ENCODE peak calls at places on chromosomes 13 and 19, in nine cellular contexts. Z is brain microvascular endothelial cell, W is AG09309, N is AG10803, S is omental fat pad, L is natural killer cell, F is OCI-LY7, E is lower lobe of right lung, K is ovary. H is an unnamed sample.

GRCh38 chr13:36158606-36159005 is 27.4 kb upstream of the DCLK1 start:
- DNase-seq in Z (no peak), W (no peak), N (no peak), S (no peak), L (no peak), F (no peak), E (no peak), K (no peak), H (no peak)

GRCh38 chr19:16316506-16316882 is 8.1 kb upstream of the KLF2 start:
- DNase-seq in Z (peak; percentile 52), W (no peak), N (no peak), S (no peak), L (no peak), F (peak; percentile 39), E (no peak), K (no peak), H (no peak)

GRCh38 chr13:21326155-21327030 is 132.7 kb downstream of the ZDHHC20 start:
- DNase-seq in Z (peak; percentile 18), W (peak; percentile 29), N (peak; percentile 61), S (no peak), L (no peak), F (no peak), E (no peak), K (peak; percentile 44), H (no peak)

GRCh38 chr19:15540435-15540834 is 32.1 kb downstream of the CYP4F22 start:
- DNase-seq in Z (no peak), W (no peak), N (no peak), S (no peak), L (no peak), F (no peak), E (no peak), K (no peak), H (no peak)

GRCh38 chr13:44577236-44578063 is 1.3 kb upstream of the TSC22D1 start:
- DNase-seq in Z (peak; percentile 95), W (peak; percentile 82), N (peak; percentile 95), S (peak; percentile 77), L (peak; percentile 91), F (peak; percentile 93), E (peak; percentile 98), K (peak; percentile 98), H (peak; percentile 91)

GRCh38 chr13:46975173-46975572 is 78.3 kb upstream of the HTR2A start:
- DNase-seq in Z (no peak), W (no peak), N (no peak), S (no peak), L (no peak), F (peak; percentile 39), E (no peak), K (no peak), H (no peak)

GRCh38 chr13:23380534-23380933 is 53.0 kb downstream of the SACS start:
- DNase-seq in Z (no peak), W (no peak), N (peak; percentile 62), S (no peak), L (no peak), F (no peak), E (no peak), K (no peak), H (no peak)

GRCh38 chr13:112782433-112783010 is 92.7 kb downstream of the ATP11A start:
- DNase-seq in Z (no peak), W (no peak), N (no peak), S (no peak), L (no peak), F (no peak), E (peak; percentile 44), K (peak; percentile 36), H (no peak)

DNA sequence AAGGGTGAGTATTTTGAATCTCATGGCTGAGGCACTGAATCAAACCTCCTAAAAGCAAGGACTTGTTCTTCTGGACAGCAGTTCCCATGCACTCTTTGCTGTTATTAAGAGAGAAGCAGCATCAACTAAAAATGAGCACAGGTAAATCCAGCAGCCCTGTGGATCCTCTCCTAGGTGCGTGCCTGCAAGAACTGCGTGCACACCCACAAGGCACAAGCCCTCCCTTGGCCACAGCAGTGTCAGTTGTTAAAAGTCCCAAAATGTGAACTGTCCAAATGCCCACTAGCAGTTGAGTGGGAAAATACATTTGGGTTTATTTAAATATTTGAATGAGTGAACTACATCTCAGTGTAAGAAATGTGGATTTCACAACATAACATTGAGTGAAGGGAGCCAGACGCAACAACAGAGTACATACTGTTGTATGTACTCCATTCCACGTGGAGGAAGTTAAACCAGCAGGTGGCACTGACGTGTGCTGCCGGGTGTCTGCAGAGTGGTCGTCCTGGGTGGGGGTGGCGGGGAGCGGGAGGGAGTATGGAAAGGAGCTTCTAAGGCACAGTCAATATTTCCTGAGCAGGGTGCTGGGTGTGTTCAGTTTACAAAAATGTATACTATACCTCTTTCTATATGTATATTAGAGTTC is 266.4 kb downstream of the NALCN start:
- DNase-seq in Z (peak; percentile 45), W (no peak), N (peak; percentile 77), S (no peak), L (no peak), F (no peak), E (no peak), K (no peak), H (no peak)
- TF ChIP-seq CTCF in Z (peak; percentile 64), W (peak; percentile 65), N (peak; percentile 53), S (no peak), L (no peak), F (peak; percentile 16), E (peak; percentile 9), K (no peak), H (no peak)

GRCh38 chr19:51702103-51702753 is 9.1 kb downstream of the SPACA6 start:
- DNase-seq in Z (no peak), W (no peak), N (peak; percentile 74), S (peak; percentile 81), L (peak; percentile 39), F (peak; percentile 45), E (peak; percentile 89), K (peak; percentile 90), H (peak; percentile 33)

GRCh38 chr19:51704601-51705000 is 11.5 kb downstream of the SPACA6 start:
- DNase-seq in Z (no peak), W (no peak), N (no peak), S (no peak), L (no peak), F (no peak), E (no peak), K (no peak), H (no peak)

GRCh38 chr19:51701468-51702100 is 8.5 kb downstream of the SPACA6 start:
- DNase-seq in Z (no peak), W (no peak), N (no peak), S (peak; percentile 18), L (no peak), F (no peak), E (no peak), K (no peak), H (no peak)

GRCh38 chr19:51702754-51703654 is 9.9 kb downstream of the SPACA6 start:
- DNase-seq in Z (no peak), W (no peak), N (no peak), S (peak; percentile 33), L (peak; percentile 20), F (no peak), E (peak; percentile 64), K (peak; percentile 70), H (no peak)

GRCh38 chr19:51703655-51704515 is 10.8 kb downstream of the SPACA6 start:
- DNase-seq in Z (peak; percentile 93), W (peak; percentile 66), N (peak; percentile 93), S (peak; percentile 96), L (peak; percentile 95), F (peak; percentile 96), E (peak; percentile 99), K (peak; percentile 98), H (peak; percentile 98)
- TF ChIP-seq CTCF in Z (peak; percentile 65), W (peak; percentile 46), N (peak; percentile 47), S (no peak), L (peak; percentile 52), F (peak; percentile 71), E (peak; percentile 58), K (peak; percentile 76), H (no peak)

GRCh38 chr19:58407658-58408151 is 744 bp upstream of the ZNF584 start:
- DNase-seq in Z (no peak), W (no peak), N (no peak), S (no peak), L (no peak), F (no peak), E (no peak), K (peak; percentile 48), H (no peak)

GRCh38 chr19:58408152-58409009 is at the start of gene ZNF584:
- DNase-seq in Z (peak; percentile 91), W (peak; percentile 48), N (peak; percentile 87), S (peak; percentile 65), L (peak; percentile 86), F (peak; percentile 97), E (peak; percentile 96), K (peak; percentile 95), H (peak; percentile 93)

GRCh38 chr19:58401825-58402433 is 6.5 kb downstream of the RNF225 start:
- DNase-seq in Z (no peak), W (no peak), N (no peak), S (no peak), L (no peak), F (no peak), E (no peak), K (peak; percentile 46), H (no peak)

GRCh38 chr19:58409010-58409790 is 751 bp downstream of the ZNF584 start:
- DNase-seq in Z (no peak), W (no peak), N (no peak), S (no peak), L (no peak), F (no peak), E (no peak), K (peak; percentile 62), H (no peak)

GRCh38 chr19:58406818-58407657 is 1.4 kb upstream of the ZNF584 start:
- DNase-seq in Z (no peak), W (no peak), N (no peak), S (no peak), L (no peak), F (peak; percentile 32), E (no peak), K (no peak), H (no peak)
- TF ChIP-seq CTCF in Z (peak; percentile 53), W (peak; percentile 41), N (peak; percentile 46), S (no peak), L (no peak), F (peak; percentile 62), E (peak; percentile 12), K (peak; percentile 11), H (no peak)

GRCh38 chr13:98396071-98396710 is 180.7 kb downstream of the STK24 start:
- DNase-seq in Z (no peak), W (no peak), N (no peak), S (no peak), L (no peak), F (no peak), E (no peak), K (no peak), H (no peak)

GRCh38 chr13:98394820-98395510 is 181.9 kb downstream of the STK24 start:
- DNase-seq in Z (no peak), W (no peak), N (no peak), S (no peak), L (no peak), F (no peak), E (no peak), K (no peak), H (no peak)

GRCh38 chr13:98397861-98398260 is 179.0 kb downstream of the STK24 start:
- DNase-seq in Z (no peak), W (no peak), N (no peak), S (no peak), L (no peak), F (no peak), E (no peak), K (no peak), H (no peak)

GRCh38 chr13:98399756-98400155 is 177.2 kb downstream of the STK24 start:
- DNase-seq in Z (no peak), W (peak; percentile 81), N (peak; percentile 93), S (no peak), L (no peak), F (no peak), E (no peak), K (no peak), H (no peak)

DNA sequence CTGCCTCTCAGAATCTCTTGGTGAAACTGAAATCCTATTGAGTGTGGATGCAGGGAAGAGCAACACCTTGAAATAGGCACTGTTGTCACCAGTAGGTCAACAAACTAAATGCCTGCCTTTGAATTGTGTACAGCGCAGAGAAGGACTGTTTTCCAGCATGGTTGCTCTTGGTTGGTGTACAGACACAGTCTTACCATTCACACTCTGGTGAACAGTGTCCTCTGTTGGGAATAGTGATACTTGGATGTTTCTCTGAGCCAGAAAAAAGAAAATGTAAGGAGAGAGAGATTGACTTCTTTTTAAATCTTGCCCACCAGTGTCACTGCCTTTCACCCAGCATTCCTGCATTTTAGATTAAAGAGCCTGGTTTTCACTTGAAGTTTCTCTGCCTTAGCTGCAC is 179.7 kb downstream of the STK24 start:
- DNase-seq in Z (peak; percentile 18), W (no peak), N (no peak), S (no peak), L (no peak), F (no peak), E (no peak), K (no peak), H (no peak)
- TF ChIP-seq CTCF in Z (peak; percentile 50), W (peak; percentile 42), N (peak; percentile 54), S (no peak), L (no peak), F (no peak), E (peak; percentile 11), K (peak; percentile 35), H (no peak)

H was measured in activated B cell treated with CpG ODN at 0.5 μM for 24 hours.